ENCODE peak calls at places on chromosomes 13 and 19, in six cellular contexts. M, I, S, Z, F and X are unnamed samples.

GRCh38 chr19:41415154-41415571 is 12.0 kb downstream of the B3GNT8 start:
- DNase-seq in M (no peak), I (no peak), S (no peak), Z (peak; percentile 23), F (no peak), X (no peak)

GRCh38 chr19:14059093-14059480 is 2.8 kb downstream of the PALM3 start:
- DNase-seq in M (peak; percentile 67), I (no peak), S (peak; percentile 46), Z (no peak), F (no peak), X (peak; percentile 48)

GRCh38 chr19:4069331-4069959 is 2.7 kb upstream of the ZBTB7A start:
- DNase-seq in M (no peak), I (no peak), S (no peak), Z (no peak), F (peak; percentile 25), X (no peak)

GRCh38 chr19:40667602-40668001 is 22.8 kb downstream of the NUMBL start:
- DNase-seq in M (no peak), I (no peak), S (no peak), Z (no peak), F (no peak), X (no peak)

GRCh38 chr19:29623726-29624488 is 17.8 kb downstream of the POP4 start:
- DNase-seq in M (no peak), I (no peak), S (no peak), Z (no peak), F (no peak), X (no peak)

GRCh38 chr13:65677906-65678305 is 1552.2 kb downstream of the PCDH9 start:
- DNase-seq in M (no peak), I (no peak), S (no peak), Z (no peak), F (no peak), X (no peak)

GRCh38 chr13:111114362-111115050 is 604 bp upstream of the ARHGEF7 start:
- DNase-seq in M (no peak), I (peak; percentile 60), S (no peak), Z (peak; percentile 72), F (peak; percentile 51), X (peak; percentile 75)

GRCh38 chr13:71780546-71780945 is 86.5 kb downstream of the DACH1 start:
- DNase-seq in M (no peak), I (no peak), S (no peak), Z (no peak), F (no peak), X (no peak)

GRCh38 chr19:16429066-16429758 is 42.6 kb downstream of the EPS15L1 start:
- DNase-seq in M (no peak), I (no peak), S (no peak), Z (peak; percentile 80), F (no peak), X (no peak)

GRCh38 chr19:11160119-11160768 is 4.7 kb upstream of the SPC24 start:
- DNase-seq in M (no peak), I (no peak), S (no peak), Z (no peak), F (no peak), X (no peak)

GRCh38 chr19:41548954-41549688 is 26.8 kb upstream of the CEACAM21 start:
- DNase-seq in M (no peak), I (no peak), S (peak; percentile 61), Z (no peak), F (no peak), X (no peak)

GRCh38 chr19:35055715-35056179 is 14.2 kb downstream of the HPN start:
- DNase-seq in M (no peak), I (no peak), S (no peak), Z (no peak), F (no peak), X (no peak)

GRCh38 chr19:44637390-44637764 is 6.3 kb upstream of the PVR start:
- DNase-seq in M (no peak), I (no peak), S (no peak), Z (no peak), F (no peak), X (no peak)